ENCODE peak calls at places on chromosome 3, in nine cellular contexts. Y, L, V, W, R, P, D, U and X are unnamed samples.

GRCh38 chr3:177813322-177813721 is 616.0 kb upstream of the TBL1XR1 start:
- DNase-seq in W (peak; percentile 73), D (no peak), R (no peak), U (peak; percentile 77), V (no peak), P (peak; percentile 61), L (peak; percentile 52), Y (no peak), X (no peak)

GRCh38 chr3:45154641-45155147 is 8.5 kb upstream of the CDCP1 start:
- DNase-seq in R (no peak), D (no peak), L (no peak), Y (no peak), W (peak; percentile 54), U (peak; percentile 75), P (no peak), V (peak; percentile 58), X (no peak)

GRCh38 chr3:193190387-193190786 is 50.6 kb upstream of the PLAAT1 start:
- DNase-seq in D (peak; percentile 48), L (peak; percentile 17), V (peak; percentile 36), P (no peak), U (no peak), W (peak; percentile 21), Y (no peak), R (no peak), X (no peak)

GRCh38 chr3:129890125-129890524 is 3.4 kb downstream of the TMCC1 start:
- DNase-seq in P (no peak), Y (no peak), U (no peak), L (peak; percentile 38), W (no peak), V (no peak), D (peak; percentile 81), R (no peak), X (no peak)

GRCh38 chr3:127738192-127738840 is 65.6 kb downstream of the ABTB1 start:
- DNase-seq in U (peak; percentile 56), P (peak; percentile 42), R (peak; percentile 63), D (no peak), L (peak; percentile 40), Y (no peak), V (peak; percentile 40), W (peak; percentile 71), X (no peak)

GRCh38 chr3:188700918-188701317 is 470.9 kb upstream of the TPRG1 start:
- DNase-seq in L (no peak), W (no peak), P (no peak), Y (no peak), U (no peak), R (no peak), V (no peak), D (no peak), X (no peak)

GRCh38 chr3:99686955-99687612 is 48.7 kb downstream of the COL8A1 start:
- DNase-seq in L (peak; percentile 40), P (peak; percentile 19), V (peak; percentile 84), D (peak; percentile 48), R (peak; percentile 66), Y (peak; percentile 81), W (peak; percentile 76), U (peak; percentile 84), X (no peak)

GRCh38 chr3:10516835-10517465 is 11.6 kb upstream of the ATP2B2 start:
- DNase-seq in V (no peak), U (no peak), W (no peak), R (no peak), L (no peak), Y (peak; percentile 57), D (no peak), P (no peak), X (no peak)

GRCh38 chr3:42349765-42350594 is 60.4 kb downstream of the LYZL4 start:
- DNase-seq in L (no peak), Y (no peak), U (no peak), R (no peak), P (no peak), D (no peak), W (no peak), V (no peak), X (no peak)

GRCh38 chr3:141466633-141467169 is 20.1 kb upstream of the RASA2 start:
- DNase-seq in U (no peak), D (no peak), Y (no peak), P (no peak), R (no peak), L (no peak), W (no peak), V (no peak), X (no peak)

GRCh38 chr3:70737656-70738309 is 425.3 kb upstream of the MDFIC2 start:
- DNase-seq in V (no peak), R (no peak), W (no peak), Y (no peak), U (no peak), D (no peak), L (no peak), P (peak; percentile 60), X (no peak)

GRCh38 chr3:153357436-153357835 is 195.4 kb downstream of the RAP2B start:
- DNase-seq in W (peak; percentile 26), U (no peak), Y (no peak), V (no peak), D (no peak), P (no peak), R (no peak), L (no peak), X (no peak)

GRCh38 chr3:192188218-192188835 is 539.0 kb downstream of the FGF12 start:
- DNase-seq in R (peak; percentile 38), P (peak; percentile 36), U (peak; percentile 63), Y (no peak), V (peak; percentile 55), W (peak; percentile 52), D (peak; percentile 58), L (peak; percentile 60), X (no peak)

GRCh38 chr3:85316252-85316651 is 357.5 kb downstream of the CADM2 start:
- DNase-seq in D (no peak), P (no peak), U (no peak), Y (no peak), L (no peak), W (no peak), R (no peak), V (no peak), X (no peak)

GRCh38 chr3:190125669-190126068 is 5.0 kb upstream of the P3H2 start:
- DNase-seq in V (no peak), Y (no peak), U (no peak), P (peak; percentile 20), D (no peak), R (no peak), W (no peak), L (no peak), X (no peak)

GRCh38 chr3:113441051-113441770 is at the start of gene CFAP44:
- DNase-seq in U (peak; percentile 75), R (peak; percentile 76), W (peak; percentile 72), V (peak; percentile 63), P (peak; percentile 39), L (peak; percentile 76), D (no peak), Y (peak; percentile 75), X (no peak)

GRCh38 chr3:11302444-11302843 is 30.2 kb downstream of the ATG7 start:
- DNase-seq in D (no peak), L (no peak), W (no peak), P (no peak), Y (no peak), R (no peak), U (no peak), V (no peak), X (no peak)

GRCh38 chr3:152120606-152121291 is 148.0 kb upstream of the MBNL1 start:
- DNase-seq in L (no peak), U (no peak), R (no peak), W (peak; percentile 57), P (no peak), V (no peak), D (no peak), Y (no peak), X (no peak)

GRCh38 chr3:158105710-158106438 is at the start of gene SHOX2:
- DNase-seq in L (no peak), D (peak; percentile 63), W (peak; percentile 36), U (peak; percentile 55), R (peak; percentile 68), P (no peak), Y (peak; percentile 87), V (peak; percentile 59), X (no peak)

GRCh38 chr3:157921271-157921670 is 184.9 kb downstream of the SHOX2 start:
- DNase-seq in P (no peak), R (no peak), D (no peak), V (no peak), Y (no peak), L (no peak), U (no peak), W (no peak), X (no peak)

DNA sequence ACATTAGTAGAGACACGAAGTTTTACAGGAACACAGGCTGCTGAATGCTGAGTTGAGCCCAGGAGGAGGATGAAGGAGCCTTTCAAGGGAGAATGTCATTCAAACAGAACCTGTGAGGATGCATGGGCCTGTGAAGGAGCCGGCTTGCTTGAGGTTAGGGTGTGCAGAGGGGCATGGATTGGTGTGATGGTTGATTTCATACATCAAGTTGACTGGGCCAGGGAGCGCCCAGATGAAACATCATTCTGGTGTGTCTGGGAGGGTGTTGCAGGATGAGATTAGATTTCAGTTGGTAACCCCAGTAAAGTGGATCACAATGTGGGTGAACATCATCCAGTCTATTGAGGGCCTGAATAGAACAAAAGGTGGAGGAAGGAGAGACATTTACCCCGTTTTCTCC is 243.6 kb downstream of the EDEM1 start:
- DNase-seq in U (no peak), L (no peak), V (no peak), D (no peak), R (no peak), Y (no peak), W (no peak), P (no peak), X (no peak)
- TF ChIP-seq CTCF in U (no peak), L (no peak), V (no peak), D (no peak), R (no peak), Y (no peak), W (no peak), P (no peak), X (no peak)

DNA sequence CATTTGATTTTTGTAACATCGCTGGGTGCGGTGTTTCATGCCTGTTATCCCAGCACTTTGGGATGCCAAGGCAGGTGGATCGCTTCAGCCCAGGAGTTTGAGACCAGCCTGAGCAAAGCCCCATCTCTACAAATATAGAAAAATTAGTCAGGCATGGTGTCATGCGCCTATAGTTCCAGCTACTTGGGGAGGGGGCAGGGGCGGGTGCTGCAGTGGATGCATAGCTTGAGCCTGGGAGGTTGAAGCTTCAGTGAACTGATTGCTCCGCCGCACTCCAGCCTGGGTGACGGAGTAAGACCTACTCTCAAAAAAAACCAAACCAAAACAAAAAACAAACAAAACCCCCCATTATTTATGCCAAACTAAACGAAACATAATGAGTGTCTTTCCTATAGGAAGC is 52.9 kb upstream of the LRIG1 start:
- DNase-seq in L (no peak), V (no peak), P (no peak), U (no peak), W (no peak), R (no peak), Y (no peak), D (no peak), X (no peak)
- H3K4me3 ChIP-seq in L (no peak overlapping the region), V (no peak overlapping the region), P (no peak overlapping the region), U (no peak overlapping the region), W (no peak overlapping the region), R (no peak overlapping the region), Y (no peak overlapping the region), D (no peak overlapping the region), X (no peak overlapping the region)

GRCh38 chr3:125054436-125055164 is 1.2 kb downstream of the HEG1 start:
- DNase-seq in L (no peak), U (peak; percentile 76), V (peak; percentile 76), D (peak; percentile 18), R (no peak), W (peak; percentile 76), Y (no peak), P (no peak), X (no peak)
- TF ChIP-seq CTCF in L (no peak), U (no peak), V (peak; percentile 21), D (no peak), R (no peak), W (peak; percentile 8), Y (no peak), P (no peak), X (no peak)

GRCh38 chr3:9401986-9402385 is 4.6 kb downstream of the SETD5 start:
- DNase-seq in L (no peak), P (no peak), V (no peak), U (no peak), R (no peak), D (no peak), Y (no peak), W (no peak), X (no peak)
- H3K4me3 ChIP-seq in L (no peak overlapping the region), P (no peak overlapping the region), V (no peak overlapping the region), U (no peak overlapping the region), R (no peak overlapping the region), D (peak overlapping the region; percentile 86), Y (no peak overlapping the region), W (no peak overlapping the region), X (no peak overlapping the region)